ENCODE peak calls at places on chromosomes 3 and 15, in five cellular contexts. U is AG04449, Q is cardiac fibroblast, K is WTC11, T is psoas muscle. M is an unnamed sample.
A peak's percentile ranks its signal among the peaks of the same experiment; 100 is the strongest.

GRCh38 chr3:108806316-108806715 is 16.3 kb upstream of the TRAT1 start:
- DNase-seq in U (no peak), Q (no peak), K (no peak), T (no peak), M (no peak)

GRCh38 chr3:162738778-162739177 is 1242.2 kb downstream of the OTOL1 start:
- DNase-seq in U (peak; percentile 2), Q (no peak), K (no peak), T (no peak), M (no peak)

GRCh38 chr3:111605016-111605415 is 9.9 kb upstream of the ZBED2 start:
- DNase-seq in U (no peak), Q (no peak), K (no peak), T (no peak), M (no peak)

GRCh38 chr3:65914740-65915366 is 123.9 kb downstream of the MAGI1 start:
- DNase-seq in U (no peak), Q (peak; percentile 13), K (no peak), T (no peak), M (no peak)

GRCh38 chr15:46441294-46442062 is 806.6 kb downstream of the SQOR start:
- DNase-seq in U (no peak), Q (no peak), K (no peak), T (no peak), M (no peak)

GRCh38 chr3:151800449-151800848 is 13.5 kb upstream of the AADAC start:
- DNase-seq in U (no peak), Q (peak; percentile 11), K (no peak), T (no peak), M (no peak)

GRCh38 chr15:50440932-50441331 is 16.7 kb downstream of the USP8 start:
- DNase-seq in U (no peak), Q (no peak), K (no peak), T (no peak), M (no peak)

GRCh38 chr3:8501388-8502131 is at the start of gene LMCD1:
- DNase-seq in U (peak; percentile 80), Q (peak; percentile 98), K (peak; percentile 96), T (peak; percentile 96), M (peak; percentile 87)

GRCh38 chr3:55482496-55483195 is 4.5 kb downstream of the WNT5A start:
- DNase-seq in U (no peak), Q (no peak), K (peak; percentile 58), T (no peak), M (no peak)

GRCh38 chr3:195815169-195815771 is 3.5 kb upstream of the MUC4 start:
- DNase-seq in U (no peak), Q (no peak), K (no peak), T (no peak), M (no peak)

GRCh38 chr3:57434041-57434440 is 110.1 kb downstream of the DNAH12 start:
- DNase-seq in U (no peak), Q (peak; percentile 54), K (no peak), T (no peak), M (no peak)

GRCh38 chr15:91049378-91050127 is 27.2 kb upstream of the VPS33B start:
- DNase-seq in U (no peak), Q (peak; percentile 78), K (peak; percentile 60), T (no peak), M (peak; percentile 44)

GRCh38 chr3:72887378-72887722 is 496 bp upstream of the GXYLT2 start:
- DNase-seq in U (no peak), Q (no peak), K (no peak), T (no peak), M (no peak)

GRCh38 chr3:50271314-50272072 is 2.5 kb downstream of the SEMA3B start:
- DNase-seq in U (no peak), Q (no peak), K (no peak), T (no peak), M (no peak)

GRCh38 chr3:187473778-187474406 is 105.7 kb downstream of the RTP4 start:
- DNase-seq in U (no peak), Q (no peak), K (no peak), T (no peak), M (no peak)

GRCh38 chr15:57551717-57552677 is 39.7 kb upstream of the MYZAP start:
- DNase-seq in U (peak; percentile 26), Q (peak; percentile 90), K (peak; percentile 56), T (no peak), M (no peak)

GRCh38 chr3:40309925-40310635 is 573 bp downstream of the EIF1B start:
- DNase-seq in U (no peak), Q (peak; percentile 66), K (peak; percentile 45), T (peak; percentile 50), M (no peak)

GRCh38 chr3:77421916-77422315 is 382.0 kb downstream of the ROBO2 start:
- DNase-seq in U (no peak), Q (no peak), K (no peak), T (no peak), M (no peak)

GRCh38 chr3:89372456-89372855 is 265.0 kb downstream of the EPHA3 start:
- DNase-seq in U (no peak), Q (peak; percentile 10), K (no peak), T (no peak), M (no peak)

GRCh38 chr3:104460477-104461406 is 906.0 kb upstream of the ALCAM start:
- DNase-seq in U (peak; percentile 49), Q (peak; percentile 51), K (no peak), T (no peak), M (peak; percentile 19)

GRCh38 chr15:100842756-100843730 is 36.6 kb upstream of the ALDH1A3 start:
- DNase-seq in U (peak; percentile 56), Q (peak; percentile 32), K (no peak), T (no peak), M (peak; percentile 73)

GRCh38 chr15:96223939-96224338 is 106.6 kb upstream of the NR2F2 start:
- DNase-seq in U (no peak), Q (no peak), K (no peak), T (no peak), M (no peak)

GRCh38 chr15:47812436-47813109 is 95.3 kb downstream of the SEMA6D start:
- DNase-seq in U (peak; percentile 10), Q (peak; percentile 41), K (no peak), T (no peak), M (no peak)

GRCh38 chr3:126663750-126664149 is 8.8 kb upstream of the TXNRD3 start:
- DNase-seq in U (no peak), Q (no peak), K (no peak), T (no peak), M (no peak)

GRCh38 chr3:126666002-126666401 is 11.1 kb upstream of the TXNRD3 start:
- DNase-seq in U (no peak), Q (no peak), K (no peak), T (no peak), M (no peak)

GRCh38 chr3:126663257-126663656 is 8.3 kb upstream of the TXNRD3 start:
- DNase-seq in U (no peak), Q (no peak), K (no peak), T (no peak), M (no peak)

GRCh38 chr3:126665221-126665936 is 10.5 kb upstream of the TXNRD3 start:
- DNase-seq in U (no peak), Q (no peak), K (no peak), T (no peak), M (no peak)

GRCh38 chr3:126664591-126665214 is 9.8 kb upstream of the TXNRD3 start:
- DNase-seq in U (no peak), Q (no peak), K (no peak), T (no peak), M (no peak)
- TF ChIP-seq CTCF in U (no peak), Q (peak; percentile 2), K (no peak), T (no peak), M (peak; percentile 4)

GRCh38 chr3:23763040-23763477 is 42.7 kb upstream of the UBE2E1 start:
- DNase-seq in U (no peak), Q (peak; percentile 48), K (no peak), T (no peak), M (no peak)

GRCh38 chr3:23760871-23761373 is 44.8 kb upstream of the UBE2E1 start:
- DNase-seq in U (no peak), Q (no peak), K (no peak), T (no peak), M (no peak)

GRCh38 chr3:23760325-23760724 is 45.4 kb upstream of the UBE2E1 start:
- DNase-seq in U (no peak), Q (peak; percentile 14), K (no peak), T (no peak), M (no peak)

GRCh38 chr3:23762214-23763039 is 43.3 kb upstream of the UBE2E1 start:
- DNase-seq in U (no peak), Q (no peak), K (no peak), T (no peak), M (no peak)

GRCh38 chr3:23761440-23761896 is 44.3 kb upstream of the UBE2E1 start:
- DNase-seq in U (no peak), Q (peak; percentile 65), K (no peak), T (no peak), M (no peak)
- TF ChIP-seq CTCF in U (peak; percentile 33), Q (peak; percentile 40), K (no peak), T (peak; percentile 8), M (peak; percentile 7)

DNA sequence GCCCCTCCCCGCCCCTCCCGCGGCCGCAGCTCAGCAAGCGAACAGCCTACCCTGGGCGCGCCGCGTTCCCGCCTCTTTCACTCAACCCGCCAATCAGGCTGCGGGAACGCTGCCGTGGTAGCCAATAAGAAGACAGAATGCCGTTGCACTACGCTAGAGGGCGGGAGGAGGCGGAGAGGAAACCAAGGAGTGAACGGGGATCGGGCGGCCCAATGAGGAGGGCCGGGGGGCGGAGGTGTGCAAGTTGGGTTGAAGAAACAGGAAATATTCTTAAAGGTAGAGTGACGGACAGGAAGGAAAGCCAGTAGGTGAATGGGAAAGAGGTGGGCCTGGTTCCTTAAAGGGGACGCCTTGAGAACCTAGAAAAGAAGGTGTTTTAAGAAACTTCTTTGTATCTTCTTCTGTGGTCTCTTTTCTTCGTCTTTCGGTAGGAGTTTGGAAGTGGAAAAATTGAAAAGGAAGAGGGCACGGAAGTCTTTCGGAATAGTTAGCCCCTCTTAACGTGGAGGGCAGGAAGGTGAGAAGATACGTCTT is 283 bp upstream of the USF3 start:
- DNase-seq in U (peak; percentile 95), Q (peak; percentile 100), K (peak; percentile 99), T (peak; percentile 99), M (peak; percentile 99)
- TF ChIP-seq CTCF in U (peak; percentile 34), Q (peak; percentile 12), K (no peak), T (no peak), M (no peak)

GRCh38 chr15:58766290-58766689 is 4.8 kb upstream of the MINDY2 start:
- DNase-seq in U (no peak), Q (no peak), K (no peak), T (no peak), M (no peak)

GRCh38 chr15:58773024-58773423 is 1.9 kb downstream of the MINDY2 start:
- DNase-seq in U (no peak), Q (no peak), K (no peak), T (no peak), M (no peak)

GRCh38 chr15:58770857-58771620 is at the start of gene MINDY2:
- DNase-seq in U (peak; percentile 90), Q (peak; percentile 99), K (peak; percentile 97), T (peak; percentile 98), M (peak; percentile 97)

GRCh38 chr15:58771621-58772235 is 626 bp downstream of the MINDY2 start:
- DNase-seq in U (no peak), Q (peak; percentile 12), K (peak; percentile 70), T (peak; percentile 62), M (no peak)

DNA sequence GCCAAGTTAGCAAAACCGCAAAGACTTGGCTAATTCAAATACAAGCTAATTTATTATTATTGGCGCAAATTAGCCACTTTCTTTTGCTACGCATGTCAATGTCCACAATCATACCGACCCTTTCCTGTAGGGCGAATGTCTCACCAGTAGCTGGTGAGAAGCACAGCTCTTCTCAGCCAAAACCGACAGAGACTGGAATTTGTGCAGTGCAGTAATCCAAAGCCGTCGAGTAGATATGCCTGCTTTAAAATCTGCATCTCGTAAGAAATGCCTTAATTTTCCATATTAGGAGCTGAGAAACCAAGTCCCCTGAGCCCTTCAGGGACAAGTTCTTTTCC is 614 bp upstream of the MINDY2 start:
- DNase-seq in U (peak; percentile 58), Q (peak; percentile 89), K (no peak), T (no peak), M (no peak)
- TF ChIP-seq CTCF in U (peak; percentile 15), Q (peak; percentile 23), K (no peak), T (peak; percentile 24), M (no peak)

M was measured in AG09319.